ENCODE peak calls at places on chromosomes 12 and 14, in six cellular contexts. C is fibroblast of the aortic adventitia, W is adrenal gland, O is T1000, G is MV-4-11, R is putamen. Q is an unnamed sample.

GRCh38 chr12:50533971-50534370 is 29.2 kb downstream of the DIP2B start:
- DNase-seq in C (no peak), R (no peak), G (no peak), W (no peak), O (no peak), Q (no peak)

GRCh38 chr14:67420102-67420739 is 8.3 kb upstream of the PLEK2 start:
- DNase-seq in C (no peak), G (peak; percentile 53), W (no peak), R (no peak), O (no peak), Q (peak; percentile 62)

GRCh38 chr12:8026282-8026637 is 6.3 kb upstream of the FOXJ2 start:
- DNase-seq in O (no peak), W (no peak), C (no peak), G (no peak), R (no peak), Q (no peak)

GRCh38 chr12:102406033-102406584 is 74.3 kb downstream of the IGF1 start:
- DNase-seq in G (no peak), W (peak; percentile 30), R (peak; percentile 73), O (no peak), C (peak; percentile 6), Q (no peak)

GRCh38 chr12:24617471-24617870 is 331.4 kb downstream of the BCAT1 start:
- DNase-seq in C (peak; percentile 29), G (no peak), O (peak; percentile 17), W (no peak), R (no peak), Q (no peak)

GRCh38 chr12:80818878-80819277 is 102.2 kb downstream of the MYF5 start:
- DNase-seq in G (no peak), W (no peak), R (no peak), C (no peak), O (no peak), Q (no peak)

GRCh38 chr12:13661005-13661887 is 320.2 kb downstream of the GRIN2B start:
- DNase-seq in O (no peak), G (peak; percentile 14), W (peak; percentile 44), R (peak; percentile 60), C (peak; percentile 63), Q (peak; percentile 45)

GRCh38 chr14:38210587-38211257 is 3.0 kb downstream of the SSTR1 start:
- DNase-seq in R (no peak), W (no peak), C (peak; percentile 36), O (no peak), G (no peak), Q (no peak)

GRCh38 chr14:21084988-21085853 is 13.2 kb downstream of the ZNF219 start:
- DNase-seq in O (no peak), C (peak; percentile 85), W (peak; percentile 61), G (peak; percentile 85), R (no peak), Q (no peak)

GRCh38 chr12:27398466-27398865 is 48.1 kb upstream of the SMCO2 start:
- DNase-seq in W (no peak), O (no peak), C (no peak), R (no peak), G (no peak), Q (no peak)

GRCh38 chr12:12817611-12818010 is 4.5 kb downstream of the DDX47 start:
- DNase-seq in W (no peak), G (peak; percentile 86), R (no peak), O (no peak), C (no peak), Q (peak; percentile 26)

GRCh38 chr14:87805315-87805723 is 187.7 kb downstream of the GALC start:
- DNase-seq in G (peak; percentile 18), O (peak; percentile 30), C (peak; percentile 52), R (no peak), W (peak; percentile 48), Q (peak; percentile 47)

GRCh38 chr12:88922816-88923215 is 342.5 kb upstream of the KITLG start:
- DNase-seq in C (peak; percentile 55), O (no peak), R (no peak), G (no peak), W (no peak), Q (no peak)

GRCh38 chr14:77220246-77221017 is 38.8 kb downstream of the TMEM63C start:
- DNase-seq in W (no peak), C (no peak), G (no peak), O (no peak), R (no peak), Q (no peak)

GRCh38 chr12:61272441-61272840 is 987.8 kb upstream of the USP15 start:
- DNase-seq in C (no peak), O (no peak), W (no peak), R (no peak), G (no peak), Q (no peak)

GRCh38 chr12:131007031-131007793 is 53.5 kb downstream of the ADGRD1 start:
- DNase-seq in C (peak; percentile 4), G (no peak), R (peak; percentile 24), W (no peak), O (no peak), Q (no peak)

GRCh38 chr14:25828562-25828961 is 769.3 kb downstream of the NOVA1 start:
- DNase-seq in W (no peak), G (no peak), R (no peak), C (no peak), O (no peak), Q (no peak)

GRCh38 chr12:12807970-12808702 is 5.0 kb upstream of the DDX47 start:
- DNase-seq in G (peak; percentile 37), O (no peak), W (peak; percentile 34), R (no peak), C (peak; percentile 62), Q (peak; percentile 85)

GRCh38 chr12:89098390-89099102 is 253.8 kb downstream of the DUSP6 start:
- DNase-seq in C (no peak), W (no peak), G (no peak), R (no peak), O (no peak), Q (no peak)

GRCh38 chr14:76655331-76655730 is 105.9 kb upstream of the VASH1 start:
- DNase-seq in W (no peak), C (no peak), O (no peak), R (no peak), G (no peak), Q (no peak)

GRCh38 chr12:64780220-64780530 is 21.0 kb upstream of the GNS start:
- DNase-seq in W (no peak), R (no peak), C (no peak), O (no peak), G (no peak), Q (no peak)